ENCODE peak calls at places on chromosomes 2 and 18, in eight cellular contexts. V is AG10803, C is AG09309, L is lower lobe of right lung, N is GM13976, I is B cell, M is gastrocnemius medialis, R is osteoblast. J is an unnamed sample.

GRCh38 chr2:212135739-212136138 is 402.9 kb downstream of the ERBB4 start:
- DNase-seq in V (peak; percentile 3), C (peak; percentile 13), L (no peak), N (no peak), I (no peak), M (no peak), R (no peak), J (no peak)

GRCh38 chr2:225615514-225615913 is 216.0 kb downstream of the NYAP2 start:
- DNase-seq in V (no peak), C (no peak), L (no peak), N (no peak), I (no peak), M (no peak), R (no peak), J (no peak)

GRCh38 chr2:239267411-239267941 is 133.3 kb downstream of the HDAC4 start:
- DNase-seq in V (peak; percentile 91), C (peak; percentile 66), L (peak; percentile 87), N (peak; percentile 86), I (peak; percentile 91), M (no peak), R (peak; percentile 97), J (peak; percentile 87)

GRCh38 chr18:25830787-25831186 is 259.6 kb downstream of the SS18 start:
- DNase-seq in V (peak; percentile 77), C (peak; percentile 52), L (no peak), N (no peak), I (no peak), M (peak; percentile 32), R (peak; percentile 81), J (no peak)

GRCh38 chr2:27003003-27003402 is 29.8 kb upstream of the TMEM214 start:
- DNase-seq in V (no peak), C (no peak), L (no peak), N (no peak), I (no peak), M (no peak), R (no peak), J (no peak)

GRCh38 chr2:120870467-120870788 is 134.8 kb downstream of the GLI2 start:
- DNase-seq in V (no peak), C (no peak), L (peak; percentile 19), N (no peak), I (no peak), M (no peak), R (no peak), J (no peak)

GRCh38 chr2:203586151-203586550 is 51.0 kb upstream of the RAPH1 start:
- DNase-seq in V (peak; percentile 13), C (no peak), L (no peak), N (no peak), I (no peak), M (no peak), R (no peak), J (no peak)

GRCh38 chr18:75638597-75639467 is 211.3 kb upstream of the SMIM21 start:
- DNase-seq in V (peak; percentile 81), C (no peak), L (no peak), N (no peak), I (no peak), M (no peak), R (no peak), J (no peak)

GRCh38 chr2:20122864-20123263 is 71.4 kb upstream of the LAPTM4A start:
- DNase-seq in V (no peak), C (no peak), L (no peak), N (no peak), I (no peak), M (no peak), R (no peak), J (no peak)

GRCh38 chr2:20615046-20615465 is 35.8 kb downstream of the HS1BP3 start:
- DNase-seq in V (no peak), C (no peak), L (peak; percentile 38), N (no peak), I (no peak), M (no peak), R (peak; percentile 19), J (no peak)

GRCh38 chr18:76495435-76496199 is 575 bp upstream of the ZNF516 start:
- DNase-seq in V (peak; percentile 39), C (no peak), L (no peak), N (peak; percentile 51), I (no peak), M (no peak), R (peak; percentile 88), J (peak; percentile 52)

GRCh38 chr2:101704046-101704466 is 6.5 kb downstream of the MAP4K4 start:
- DNase-seq in V (peak; percentile 95), C (peak; percentile 73), L (no peak), N (no peak), I (no peak), M (peak; percentile 20), R (peak; percentile 80), J (no peak)

GRCh38 chr2:6506311-6507258 is 359.1 kb downstream of the CMPK2 start:
- DNase-seq in V (peak; percentile 67), C (peak; percentile 32), L (no peak), N (no peak), I (no peak), M (no peak), R (no peak), J (no peak)

GRCh38 chr18:9757851-9758587 is 49.9 kb downstream of the RAB31 start:
- DNase-seq in V (peak; percentile 57), C (no peak), L (no peak), N (no peak), I (no peak), M (no peak), R (peak; percentile 85), J (no peak)

GRCh38 chr2:3162442-3163077 is 215.1 kb downstream of the EIPR1 start:
- DNase-seq in V (no peak), C (no peak), L (no peak), N (no peak), I (no peak), M (no peak), R (peak; percentile 62), J (no peak)
- TF ChIP-seq CTCF in V (no peak), C (no peak), L (no peak), N (no peak), I (no peak), M (no peak), R (no peak), J (no peak)

GRCh38 chr2:161044937-161045336 is 115.3 kb upstream of the TANK start:
- DNase-seq in V (no peak), C (no peak), L (no peak), N (no peak), I (no peak), M (peak; percentile 44), R (no peak), J (no peak)

GRCh38 chr2:161049571-161049970 is 110.7 kb upstream of the TANK start:
- DNase-seq in V (no peak), C (no peak), L (no peak), N (no peak), I (no peak), M (no peak), R (no peak), J (no peak)

GRCh38 chr2:161046876-161047275 is 113.4 kb upstream of the TANK start:
- DNase-seq in V (no peak), C (no peak), L (no peak), N (no peak), I (no peak), M (no peak), R (no peak), J (no peak)

GRCh38 chr2:161045726-161046125 is 114.5 kb upstream of the TANK start:
- DNase-seq in V (no peak), C (no peak), L (no peak), N (no peak), I (no peak), M (no peak), R (no peak), J (no peak)

DNA sequence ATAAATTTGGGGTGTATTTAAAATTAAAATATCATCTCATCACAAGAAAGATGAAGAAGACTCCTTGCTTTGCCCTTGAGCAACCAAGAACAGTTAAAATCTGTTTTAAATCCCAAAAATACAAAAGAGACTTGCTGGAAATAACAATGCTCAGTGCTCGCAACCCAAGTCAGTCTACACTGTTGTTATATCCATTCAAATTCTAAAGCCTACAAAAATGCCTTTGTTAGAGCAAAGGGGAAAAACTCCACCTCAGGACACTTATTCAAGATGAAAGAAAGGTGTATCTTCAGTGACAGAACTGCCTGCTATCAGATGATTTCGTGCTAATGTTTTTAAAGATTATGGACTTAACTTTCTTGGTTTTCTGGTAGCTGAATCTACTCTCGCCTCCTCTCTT is 111.9 kb upstream of the TANK start:
- DNase-seq in V (no peak), C (no peak), L (no peak), N (no peak), I (no peak), M (no peak), R (no peak), J (no peak)
- TF ChIP-seq CTCF in V (no peak), C (no peak), L (no peak), N (no peak), I (no peak), M (no peak), R (no peak), J (no peak)

DNA sequence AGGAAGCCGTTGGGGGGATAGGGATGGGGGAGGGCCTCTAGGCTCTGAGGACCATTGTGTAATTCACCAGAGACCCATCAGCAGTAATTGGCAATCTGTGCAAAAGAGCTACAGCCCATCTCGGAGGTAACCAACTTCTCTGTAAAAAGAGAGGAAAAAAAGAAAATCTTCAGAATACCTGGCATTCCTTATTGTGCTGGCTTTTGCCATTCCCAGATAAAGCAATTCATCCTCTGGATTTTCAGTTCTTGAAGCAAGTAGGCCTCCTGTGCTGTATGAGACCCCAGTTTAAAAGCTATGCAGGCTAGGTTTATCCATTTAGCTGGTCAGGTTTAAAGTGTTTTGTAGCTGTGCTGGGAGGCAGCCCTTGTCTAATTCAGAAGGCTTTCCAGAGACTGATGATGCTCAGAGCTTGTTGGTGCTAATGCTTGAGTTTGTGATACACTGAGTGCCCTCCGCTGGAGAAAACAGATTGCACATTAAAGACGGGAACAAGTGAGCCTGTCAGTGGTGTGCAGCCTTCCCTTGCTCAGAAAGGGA is at the start of gene LRRTM4:
- DNase-seq in V (no peak), C (no peak), L (no peak), N (no peak), I (no peak), M (no peak), R (no peak), J (no peak)
- TF ChIP-seq CTCF in V (no peak), C (no peak), L (no peak), N (no peak), I (no peak), M (no peak), R (no peak), J (no peak)

GRCh38 chr18:69944434-69944833 is 3.2 kb downstream of the CD226 start:
- DNase-seq in V (no peak), C (no peak), L (no peak), N (no peak), I (no peak), M (no peak), R (no peak), J (no peak)

GRCh38 chr18:69941183-69941582 is 6.5 kb downstream of the CD226 start:
- DNase-seq in V (no peak), C (no peak), L (no peak), N (no peak), I (no peak), M (no peak), R (no peak), J (no peak)

GRCh38 chr18:69945220-69946114 is 2.2 kb downstream of the CD226 start:
- DNase-seq in V (no peak), C (no peak), L (no peak), N (no peak), I (no peak), M (no peak), R (no peak), J (no peak)

GRCh38 chr18:69946608-69947155 is 991 bp downstream of the CD226 start:
- DNase-seq in V (no peak), C (no peak), L (no peak), N (no peak), I (no peak), M (no peak), R (no peak), J (no peak)

GRCh38 chr18:69943021-69943420 is 4.7 kb downstream of the CD226 start:
- DNase-seq in V (no peak), C (no peak), L (no peak), N (no peak), I (no peak), M (no peak), R (no peak), J (no peak)
- TF ChIP-seq CTCF in V (peak; percentile 14), C (peak; percentile 7), L (no peak), N (peak; percentile 9), I (no peak), M (no peak), R (peak; percentile 46), J (peak; percentile 20)

J was measured in natural killer cell.